ENCODE peak calls at places on chromosome 6, in ten cellular contexts. One of them, this sample, is unnamed.

GRCh38 chr6:15897063-15897934 is 231.6 kb upstream of the MYLIP start:
- DNase-seq in fibroblast of the aortic adventitia: peak
- DNase-seq in ascending aorta: no peak
- DNase-seq in IMR-90: peak
- DNase-seq in tibial nerve: peak
- DNase-seq in AG09309: no peak
- DNase-seq in hepatocyte: peak
- DNase-seq in cardiac muscle cell: peak
- DNase-seq in A549: no peak
- DNase-seq in lower lobe of right lung: no peak
- DNase-seq in this sample: peak

GRCh38 chr6:61538765-61539164 is 747.3 kb downstream of the KHDRBS2 start:
- DNase-seq in AG09309: no peak
- DNase-seq in A549: no peak
- DNase-seq in lower lobe of right lung: no peak
- DNase-seq in fibroblast of the aortic adventitia: no peak
- DNase-seq in cardiac muscle cell: no peak
- DNase-seq in hepatocyte: no peak
- DNase-seq in ascending aorta: no peak
- DNase-seq in tibial nerve: no peak
- DNase-seq in IMR-90: no peak
- DNase-seq in this sample: no peak

GRCh38 chr6:138555294-138555988 is 56.1 kb upstream of the NHSL1 start:
- DNase-seq in lower lobe of right lung: no peak
- DNase-seq in AG09309: no peak
- DNase-seq in tibial nerve: no peak
- DNase-seq in cardiac muscle cell: no peak
- DNase-seq in IMR-90: no peak
- DNase-seq in A549: no peak
- DNase-seq in ascending aorta: no peak
- DNase-seq in hepatocyte: no peak
- DNase-seq in fibroblast of the aortic adventitia: peak
- DNase-seq in this sample: peak

GRCh38 chr6:113315879-113316278 is 541.3 kb upstream of the MARCKS start:
- DNase-seq in hepatocyte: no peak
- DNase-seq in fibroblast of the aortic adventitia: peak
- DNase-seq in tibial nerve: no peak
- DNase-seq in lower lobe of right lung: no peak
- DNase-seq in cardiac muscle cell: peak
- DNase-seq in ascending aorta: no peak
- DNase-seq in A549: no peak
- DNase-seq in IMR-90: no peak
- DNase-seq in AG09309: no peak
- DNase-seq in this sample: no peak

GRCh38 chr6:35931120-35931561 is 10.2 kb upstream of the SRPK1 start:
- DNase-seq in cardiac muscle cell: no peak
- DNase-seq in hepatocyte: no peak
- DNase-seq in fibroblast of the aortic adventitia: no peak
- DNase-seq in AG09309: no peak
- DNase-seq in IMR-90: no peak
- DNase-seq in lower lobe of right lung: no peak
- DNase-seq in tibial nerve: no peak
- DNase-seq in A549: no peak
- DNase-seq in ascending aorta: no peak
- DNase-seq in this sample: peak

GRCh38 chr6:82144007-82144851 is 103.3 kb downstream of the IBTK start:
- DNase-seq in lower lobe of right lung: no peak
- DNase-seq in ascending aorta: peak
- DNase-seq in IMR-90: peak
- DNase-seq in hepatocyte: peak
- DNase-seq in tibial nerve: peak
- DNase-seq in fibroblast of the aortic adventitia: peak
- DNase-seq in cardiac muscle cell: peak
- DNase-seq in AG09309: peak
- DNase-seq in A549: peak
- DNase-seq in this sample: no peak

GRCh38 chr6:97497713-97498331 is 214.8 kb upstream of the MMS22L start:
- DNase-seq in cardiac muscle cell: peak
- DNase-seq in IMR-90: peak
- DNase-seq in ascending aorta: peak
- DNase-seq in fibroblast of the aortic adventitia: peak
- DNase-seq in A549: peak
- DNase-seq in lower lobe of right lung: peak
- DNase-seq in AG09309: peak
- DNase-seq in tibial nerve: peak
- DNase-seq in hepatocyte: peak
- DNase-seq in this sample: peak

GRCh38 chr6:167559675-167560479 is 235.0 kb downstream of the TTLL2 start:
- DNase-seq in A549: peak
- DNase-seq in IMR-90: no peak
- DNase-seq in hepatocyte: peak
- DNase-seq in cardiac muscle cell: no peak
- DNase-seq in AG09309: no peak
- DNase-seq in tibial nerve: peak
- DNase-seq in lower lobe of right lung: no peak
- DNase-seq in fibroblast of the aortic adventitia: no peak
- DNase-seq in ascending aorta: no peak
- DNase-seq in this sample: no peak

GRCh38 chr6:53055873-53056272 is 9.3 kb upstream of the FBXO9 start:
- DNase-seq in cardiac muscle cell: no peak
- DNase-seq in fibroblast of the aortic adventitia: no peak
- DNase-seq in lower lobe of right lung: no peak
- DNase-seq in hepatocyte: peak
- DNase-seq in ascending aorta: no peak
- DNase-seq in A549: no peak
- DNase-seq in AG09309: no peak
- DNase-seq in tibial nerve: no peak
- DNase-seq in IMR-90: no peak
- DNase-seq in this sample: no peak

GRCh38 chr6:16092140-16092539 is 36.7 kb upstream of the MYLIP start:
- DNase-seq in cardiac muscle cell: no peak
- DNase-seq in IMR-90: no peak
- DNase-seq in lower lobe of right lung: no peak
- DNase-seq in fibroblast of the aortic adventitia: no peak
- DNase-seq in A549: no peak
- DNase-seq in hepatocyte: no peak
- DNase-seq in ascending aorta: no peak
- DNase-seq in AG09309: no peak
- DNase-seq in tibial nerve: no peak
- DNase-seq in this sample: no peak

GRCh38 chr6:147710890-147711289 is 202.4 kb downstream of the SAMD5 start:
- DNase-seq in lower lobe of right lung: no peak
- DNase-seq in cardiac muscle cell: no peak
- DNase-seq in AG09309: no peak
- DNase-seq in tibial nerve: no peak
- DNase-seq in ascending aorta: no peak
- DNase-seq in fibroblast of the aortic adventitia: no peak
- DNase-seq in hepatocyte: no peak
- DNase-seq in A549: no peak
- DNase-seq in IMR-90: no peak
- DNase-seq in this sample: no peak

DNA sequence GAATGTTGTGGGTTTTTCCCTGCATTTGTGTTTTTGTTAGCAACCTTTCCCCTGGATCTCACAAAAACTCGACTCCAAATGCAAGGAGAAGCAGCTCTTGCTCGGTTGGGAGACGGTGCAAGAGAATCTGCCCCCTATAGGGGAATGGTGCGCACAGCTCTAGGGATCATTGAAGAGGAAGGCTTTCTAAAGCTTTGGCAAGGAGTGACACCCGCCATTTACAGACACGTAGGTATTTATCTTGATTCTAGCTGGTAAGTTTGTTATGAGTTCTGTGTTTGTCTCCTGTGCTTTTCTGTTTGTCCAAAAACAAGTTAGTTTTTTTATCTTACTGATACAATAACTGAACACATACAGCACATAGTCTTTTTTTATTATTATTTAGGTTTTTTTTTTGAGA is 3.0 kb downstream of the SLC25A27 start:
- DNase-seq in tibial nerve: no peak
- DNase-seq in lower lobe of right lung: no peak
- DNase-seq in IMR-90: no peak
- DNase-seq in hepatocyte: peak
- DNase-seq in A549: peak
- DNase-seq in cardiac muscle cell: peak
- DNase-seq in fibroblast of the aortic adventitia: no peak
- DNase-seq in AG09309: no peak
- DNase-seq in ascending aorta: no peak
- DNase-seq in this sample: peak
- TF ChIP-seq CTCF in tibial nerve: no peak
- TF ChIP-seq CTCF in lower lobe of right lung: peak
- TF ChIP-seq CTCF in IMR-90: no peak
- TF ChIP-seq CTCF in hepatocyte: peak
- TF ChIP-seq CTCF in A549: peak
- TF ChIP-seq CTCF in cardiac muscle cell: peak
- TF ChIP-seq CTCF in fibroblast of the aortic adventitia: peak
- TF ChIP-seq CTCF in AG09309: peak
- TF ChIP-seq CTCF in ascending aorta: no peak
- TF ChIP-seq CTCF in this sample: peak

GRCh38 chr6:127300411-127300810 is 33.7 kb downstream of the RNF146 start:
- DNase-seq in tibial nerve: no peak
- DNase-seq in lower lobe of right lung: no peak
- DNase-seq in fibroblast of the aortic adventitia: peak
- DNase-seq in hepatocyte: peak
- DNase-seq in ascending aorta: no peak
- DNase-seq in A549: peak
- DNase-seq in cardiac muscle cell: peak
- DNase-seq in AG09309: peak
- DNase-seq in IMR-90: peak
- DNase-seq in this sample: peak
- TF ChIP-seq CTCF in tibial nerve: no peak
- TF ChIP-seq CTCF in lower lobe of right lung: no peak
- TF ChIP-seq CTCF in fibroblast of the aortic adventitia: no peak
- TF ChIP-seq CTCF in hepatocyte: no peak
- TF ChIP-seq CTCF in ascending aorta: no peak
- TF ChIP-seq CTCF in A549: no peak
- TF ChIP-seq CTCF in cardiac muscle cell: no peak
- TF ChIP-seq CTCF in AG09309: no peak
- TF ChIP-seq CTCF in IMR-90: no peak
- TF ChIP-seq CTCF in this sample: no peak

DNA sequence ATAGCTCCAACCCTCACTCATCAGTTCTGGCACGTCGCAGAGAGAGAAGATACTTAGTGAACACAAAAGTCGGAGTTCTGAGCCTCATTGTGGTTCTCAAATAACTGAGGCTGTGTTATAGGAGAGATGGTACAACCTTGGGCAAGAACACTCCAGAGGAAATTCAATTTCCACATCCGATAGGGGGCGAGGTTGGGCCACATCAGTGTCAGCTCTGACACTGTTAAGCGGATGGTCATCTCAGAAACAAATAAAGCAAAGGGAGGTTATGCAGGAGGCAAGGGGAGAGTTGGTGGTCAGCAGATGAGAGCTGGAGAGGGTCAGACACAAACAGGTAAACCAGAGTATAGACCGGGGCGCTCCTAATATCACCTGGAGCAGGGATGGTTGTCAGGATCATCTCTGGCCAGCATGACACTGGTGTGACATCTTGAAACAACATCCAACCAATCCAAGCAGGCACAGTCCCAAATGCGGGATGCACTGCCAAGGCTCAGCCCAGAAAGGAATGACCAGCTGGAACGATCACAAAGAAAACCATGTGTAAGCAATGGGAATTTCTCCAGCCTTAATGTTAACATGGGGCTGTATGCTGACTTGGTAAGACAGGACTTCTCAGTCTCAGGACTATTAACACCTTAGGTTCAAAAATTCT is 331.8 kb downstream of the HACE1 start:
- DNase-seq in fibroblast of the aortic adventitia: peak
- DNase-seq in A549: peak
- DNase-seq in lower lobe of right lung: no peak
- DNase-seq in cardiac muscle cell: peak
- DNase-seq in ascending aorta: peak
- DNase-seq in tibial nerve: no peak
- DNase-seq in IMR-90: no peak
- DNase-seq in AG09309: no peak
- DNase-seq in hepatocyte: peak
- DNase-seq in this sample: peak
- TF ChIP-seq CTCF in fibroblast of the aortic adventitia: peak
- TF ChIP-seq CTCF in A549: peak
- TF ChIP-seq CTCF in lower lobe of right lung: peak
- TF ChIP-seq CTCF in cardiac muscle cell: peak
- TF ChIP-seq CTCF in ascending aorta: peak
- TF ChIP-seq CTCF in tibial nerve: peak
- TF ChIP-seq CTCF in IMR-90: peak
- TF ChIP-seq CTCF in AG09309: peak
- TF ChIP-seq CTCF in hepatocyte: peak
- TF ChIP-seq CTCF in this sample: peak

DNA sequence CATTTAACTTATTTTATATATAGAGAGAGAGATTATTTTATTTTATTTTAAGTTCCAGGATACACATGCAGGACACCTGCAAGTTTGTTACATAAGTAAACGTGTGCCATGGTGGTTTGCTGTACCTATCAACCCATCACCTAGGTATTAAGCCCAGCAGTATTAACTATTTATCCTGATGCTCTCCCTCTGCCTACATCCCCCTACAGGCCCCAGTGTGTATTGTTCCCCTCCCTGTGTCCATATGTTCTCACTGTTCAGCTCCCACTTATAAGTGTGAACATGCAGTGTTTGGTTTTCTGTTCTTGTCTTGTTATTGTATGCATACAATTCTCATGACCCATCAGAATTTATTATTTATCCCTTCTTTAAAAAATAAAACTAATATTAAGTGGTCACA is 34.6 kb downstream of the FKBP1C start:
- DNase-seq in fibroblast of the aortic adventitia: no peak
- DNase-seq in ascending aorta: no peak
- DNase-seq in A549: peak
- DNase-seq in IMR-90: no peak
- DNase-seq in cardiac muscle cell: no peak
- DNase-seq in AG09309: no peak
- DNase-seq in hepatocyte: no peak
- DNase-seq in tibial nerve: no peak
- DNase-seq in lower lobe of right lung: no peak
- DNase-seq in this sample: peak
- TF ChIP-seq CTCF in fibroblast of the aortic adventitia: no peak
- TF ChIP-seq CTCF in ascending aorta: no peak
- TF ChIP-seq CTCF in A549: no peak
- TF ChIP-seq CTCF in IMR-90: no peak
- TF ChIP-seq CTCF in cardiac muscle cell: no peak
- TF ChIP-seq CTCF in AG09309: no peak
- TF ChIP-seq CTCF in hepatocyte: peak
- TF ChIP-seq CTCF in tibial nerve: no peak
- TF ChIP-seq CTCF in lower lobe of right lung: no peak
- TF ChIP-seq CTCF in this sample: peak

This sample was measured in GM23338.